ENCODE peak calls at places on chromosomes 11 and 22, in eight cellular contexts. One of them, this sample, is unnamed.

GRCh38 chr22:30920407-30920806 is 48.2 kb downstream of the MORC2 start:
- DNase-seq in transverse colon: peak; percentile 80
- DNase-seq in stomach: peak; percentile 79
- DNase-seq in esophagus muscularis mucosa: peak; percentile 95
- DNase-seq in IMR-90: peak; percentile 59
- DNase-seq in gastrocnemius medialis: peak; percentile 32
- DNase-seq in esophagus squamous epithelium: no peak
- DNase-seq in H1: peak; percentile 43
- DNase-seq in this sample: peak; percentile 87

GRCh38 chr22:40203568-40203967 is 25.8 kb downstream of the TNRC6B start:
- DNase-seq in transverse colon: no peak
- DNase-seq in IMR-90: peak; percentile 38
- DNase-seq in gastrocnemius medialis: no peak
- DNase-seq in stomach: no peak
- DNase-seq in esophagus squamous epithelium: no peak
- DNase-seq in esophagus muscularis mucosa: no peak
- DNase-seq in H1: no peak
- DNase-seq in this sample: no peak

GRCh38 chr11:55106391-55106790 is 155.6 kb upstream of the TRIM48 start:
- DNase-seq in IMR-90: no peak
- DNase-seq in esophagus muscularis mucosa: no peak
- DNase-seq in stomach: no peak
- DNase-seq in esophagus squamous epithelium: no peak
- DNase-seq in H1: no peak
- DNase-seq in gastrocnemius medialis: no peak
- DNase-seq in transverse colon: no peak
- DNase-seq in this sample: no peak

GRCh38 chr22:33770723-33771122 is 149.6 kb downstream of the LARGE1 start:
- DNase-seq in esophagus muscularis mucosa: no peak
- DNase-seq in gastrocnemius medialis: no peak
- DNase-seq in IMR-90: no peak
- DNase-seq in H1: no peak
- DNase-seq in esophagus squamous epithelium: no peak
- DNase-seq in transverse colon: no peak
- DNase-seq in stomach: no peak
- DNase-seq in this sample: no peak

GRCh38 chr11:9906043-9906791 is 242.3 kb downstream of the SWAP70 start:
- DNase-seq in esophagus squamous epithelium: no peak
- DNase-seq in H1: peak; percentile 60
- DNase-seq in IMR-90: peak; percentile 94
- DNase-seq in stomach: no peak
- DNase-seq in transverse colon: no peak
- DNase-seq in esophagus muscularis mucosa: no peak
- DNase-seq in gastrocnemius medialis: no peak
- DNase-seq in this sample: no peak

GRCh38 chr11:7353100-7353499 is 101.4 kb downstream of the SYT9 start:
- DNase-seq in esophagus muscularis mucosa: no peak
- DNase-seq in IMR-90: no peak
- DNase-seq in gastrocnemius medialis: no peak
- DNase-seq in stomach: no peak
- DNase-seq in esophagus squamous epithelium: no peak
- DNase-seq in H1: no peak
- DNase-seq in transverse colon: peak; percentile 11
- DNase-seq in this sample: no peak

GRCh38 chr11:57786436-57786835 is 24.8 kb downstream of the CTNND1 start:
- DNase-seq in stomach: no peak
- DNase-seq in esophagus muscularis mucosa: no peak
- DNase-seq in transverse colon: no peak
- DNase-seq in IMR-90: peak; percentile 38
- DNase-seq in H1: no peak
- DNase-seq in gastrocnemius medialis: no peak
- DNase-seq in esophagus squamous epithelium: no peak
- DNase-seq in this sample: no peak

GRCh38 chr11:19934828-19935259 is 222.2 kb downstream of the NAV2 start:
- DNase-seq in gastrocnemius medialis: no peak
- DNase-seq in transverse colon: no peak
- DNase-seq in esophagus squamous epithelium: no peak
- DNase-seq in esophagus muscularis mucosa: no peak
- DNase-seq in H1: no peak
- DNase-seq in stomach: no peak
- DNase-seq in IMR-90: peak; percentile 89
- DNase-seq in this sample: no peak

GRCh38 chr11:1907955-1908354 is 11.5 kb upstream of the TNNT3 start:
- DNase-seq in IMR-90: no peak
- DNase-seq in H1: no peak
- DNase-seq in esophagus squamous epithelium: no peak
- DNase-seq in esophagus muscularis mucosa: no peak
- DNase-seq in gastrocnemius medialis: no peak
- DNase-seq in stomach: no peak
- DNase-seq in transverse colon: no peak
- DNase-seq in this sample: peak; percentile 24

GRCh38 chr11:7487360-7487759 is 2.1 kb downstream of the OLFML1 start:
- DNase-seq in stomach: no peak
- DNase-seq in H1: no peak
- DNase-seq in esophagus squamous epithelium: no peak
- DNase-seq in transverse colon: no peak
- DNase-seq in esophagus muscularis mucosa: no peak
- DNase-seq in IMR-90: no peak
- DNase-seq in gastrocnemius medialis: no peak
- DNase-seq in this sample: no peak

GRCh38 chr11:18731949-18732821 is 6.2 kb upstream of the IGSF22 start:
- DNase-seq in esophagus muscularis mucosa: no peak
- DNase-seq in gastrocnemius medialis: no peak
- DNase-seq in H1: no peak
- DNase-seq in transverse colon: peak; percentile 59
- DNase-seq in stomach: peak; percentile 63
- DNase-seq in esophagus squamous epithelium: no peak
- DNase-seq in IMR-90: peak; percentile 38
- DNase-seq in this sample: peak; percentile 87

GRCh38 chr11:120894207-120894989 is 129.5 kb upstream of the TBCEL start:
- DNase-seq in H1: no peak
- DNase-seq in esophagus squamous epithelium: no peak
- DNase-seq in esophagus muscularis mucosa: no peak
- DNase-seq in stomach: no peak
- DNase-seq in IMR-90: no peak
- DNase-seq in transverse colon: no peak
- DNase-seq in gastrocnemius medialis: no peak
- DNase-seq in this sample: no peak

GRCh38 chr11:58495906-58496305 is 12.0 kb downstream of the OR5B21 start:
- DNase-seq in transverse colon: no peak
- DNase-seq in esophagus squamous epithelium: no peak
- DNase-seq in IMR-90: no peak
- DNase-seq in H1: no peak
- DNase-seq in esophagus muscularis mucosa: no peak
- DNase-seq in stomach: no peak
- DNase-seq in gastrocnemius medialis: no peak
- DNase-seq in this sample: no peak

GRCh38 chr22:41524283-41524682 is 20.0 kb downstream of the POLR3H start:
- DNase-seq in IMR-90: peak; percentile 78
- DNase-seq in esophagus muscularis mucosa: peak; percentile 95
- DNase-seq in esophagus squamous epithelium: no peak
- DNase-seq in H1: no peak
- DNase-seq in transverse colon: peak; percentile 59
- DNase-seq in stomach: peak; percentile 92
- DNase-seq in gastrocnemius medialis: no peak
- DNase-seq in this sample: peak; percentile 72

GRCh38 chr11:65487467-65488272 is 11.2 kb upstream of the MALAT1 start:
- DNase-seq in IMR-90: peak; percentile 100
- DNase-seq in stomach: peak; percentile 98
- DNase-seq in gastrocnemius medialis: peak; percentile 99
- DNase-seq in transverse colon: peak; percentile 95
- DNase-seq in esophagus squamous epithelium: peak; percentile 72
- DNase-seq in esophagus muscularis mucosa: peak; percentile 100
- DNase-seq in H1: peak; percentile 97
- DNase-seq in this sample: peak; percentile 96

GRCh38 chr11:65489706-65490310 is 9.0 kb upstream of the MALAT1 start:
- DNase-seq in esophagus muscularis mucosa: no peak
- DNase-seq in gastrocnemius medialis: no peak
- DNase-seq in H1: no peak
- DNase-seq in transverse colon: peak; percentile 52
- DNase-seq in stomach: peak; percentile 48
- DNase-seq in esophagus squamous epithelium: no peak
- DNase-seq in IMR-90: no peak
- DNase-seq in this sample: peak; percentile 57

GRCh38 chr11:65491163-65491465 is 7.7 kb upstream of the MALAT1 start:
- DNase-seq in H1: no peak
- DNase-seq in esophagus muscularis mucosa: no peak
- DNase-seq in esophagus squamous epithelium: no peak
- DNase-seq in stomach: no peak
- DNase-seq in transverse colon: no peak
- DNase-seq in gastrocnemius medialis: no peak
- DNase-seq in IMR-90: no peak
- DNase-seq in this sample: no peak

GRCh38 chr11:65488273-65489058 is 10.4 kb upstream of the MALAT1 start:
- DNase-seq in transverse colon: peak; percentile 74
- DNase-seq in H1: no peak
- DNase-seq in esophagus squamous epithelium: no peak
- DNase-seq in IMR-90: peak; percentile 71
- DNase-seq in esophagus muscularis mucosa: no peak
- DNase-seq in stomach: no peak
- DNase-seq in gastrocnemius medialis: no peak
- DNase-seq in this sample: peak; percentile 78

GRCh38 chr11:65489061-65489705 is 9.7 kb upstream of the MALAT1 start:
- DNase-seq in transverse colon: peak; percentile 60
- DNase-seq in esophagus squamous epithelium: no peak
- DNase-seq in H1: no peak
- DNase-seq in IMR-90: peak; percentile 90
- DNase-seq in stomach: no peak
- DNase-seq in esophagus muscularis mucosa: no peak
- DNase-seq in gastrocnemius medialis: no peak
- DNase-seq in this sample: no peak
- TF ChIP-seq POLR2A in transverse colon: no peak
- TF ChIP-seq POLR2A in esophagus squamous epithelium: no peak
- TF ChIP-seq POLR2A in H1: peak; percentile 54
- TF ChIP-seq POLR2A in IMR-90: no peak
- TF ChIP-seq POLR2A in stomach: no peak
- TF ChIP-seq POLR2A in esophagus muscularis mucosa: no peak
- TF ChIP-seq POLR2A in gastrocnemius medialis: no peak
- TF ChIP-seq POLR2A in this sample: no peak

GRCh38 chr11:70716986-70717775 is 318.9 kb downstream of the CTTN start:
- DNase-seq in gastrocnemius medialis: no peak
- DNase-seq in esophagus muscularis mucosa: no peak
- DNase-seq in transverse colon: no peak
- DNase-seq in stomach: no peak
- DNase-seq in H1: no peak
- DNase-seq in esophagus squamous epithelium: no peak
- DNase-seq in IMR-90: no peak
- DNase-seq in this sample: no peak

GRCh38 chr11:70713988-70714665 is 315.8 kb downstream of the CTTN start:
- DNase-seq in gastrocnemius medialis: no peak
- DNase-seq in stomach: no peak
- DNase-seq in transverse colon: no peak
- DNase-seq in esophagus muscularis mucosa: no peak
- DNase-seq in IMR-90: no peak
- DNase-seq in H1: peak; percentile 33
- DNase-seq in esophagus squamous epithelium: no peak
- DNase-seq in this sample: peak; percentile 20

GRCh38 chr11:70713436-70713835 is 315.1 kb downstream of the CTTN start:
- DNase-seq in stomach: no peak
- DNase-seq in transverse colon: no peak
- DNase-seq in esophagus squamous epithelium: no peak
- DNase-seq in esophagus muscularis mucosa: no peak
- DNase-seq in H1: no peak
- DNase-seq in IMR-90: no peak
- DNase-seq in gastrocnemius medialis: no peak
- DNase-seq in this sample: no peak

GRCh38 chr11:70715636-70716035 is 317.3 kb downstream of the CTTN start:
- DNase-seq in IMR-90: no peak
- DNase-seq in gastrocnemius medialis: no peak
- DNase-seq in stomach: no peak
- DNase-seq in transverse colon: no peak
- DNase-seq in esophagus squamous epithelium: no peak
- DNase-seq in H1: no peak
- DNase-seq in esophagus muscularis mucosa: no peak
- DNase-seq in this sample: no peak

DNA sequence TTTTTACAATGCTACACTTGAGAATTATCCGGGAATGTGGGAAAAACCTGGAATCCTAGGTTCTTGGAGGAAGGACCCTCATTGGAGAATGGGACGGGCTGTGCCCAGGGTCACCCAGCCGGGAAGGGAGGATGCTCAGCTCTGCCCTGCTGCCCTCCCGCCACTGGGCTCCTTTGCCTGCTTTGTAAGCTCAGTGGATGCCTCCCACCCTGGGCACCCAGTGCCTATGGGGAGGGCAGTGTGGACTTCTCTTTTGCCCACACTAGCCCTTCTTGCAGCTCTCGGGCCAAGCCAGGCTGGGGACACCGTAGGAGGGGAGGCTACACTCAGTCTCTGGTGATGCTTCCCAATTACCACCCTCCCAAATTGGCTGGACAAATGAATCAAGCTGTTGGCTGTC is 316.8 kb downstream of the CTTN start:
- DNase-seq in IMR-90: no peak
- DNase-seq in H1: no peak
- DNase-seq in esophagus squamous epithelium: no peak
- DNase-seq in stomach: no peak
- DNase-seq in transverse colon: no peak
- DNase-seq in gastrocnemius medialis: no peak
- DNase-seq in esophagus muscularis mucosa: no peak
- DNase-seq in this sample: no peak
- H3K9me3 ChIP-seq in IMR-90: no peaks in the 10 kb centered on the region
- H3K9me3 ChIP-seq in H1: no peaks in the 10 kb centered on the region
- H3K9me3 ChIP-seq in esophagus squamous epithelium: no peaks in the 10 kb centered on the region
- H3K9me3 ChIP-seq in stomach: no peaks in the 10 kb centered on the region
- H3K9me3 ChIP-seq in transverse colon: no peaks in the 10 kb centered on the region
- H3K9me3 ChIP-seq in gastrocnemius medialis: no peaks in the 10 kb centered on the region
- H3K9me3 ChIP-seq in esophagus muscularis mucosa: no peaks in the 10 kb centered on the region
- H3K9me3 ChIP-seq in this sample: no peaks in the 10 kb centered on the region

DNA sequence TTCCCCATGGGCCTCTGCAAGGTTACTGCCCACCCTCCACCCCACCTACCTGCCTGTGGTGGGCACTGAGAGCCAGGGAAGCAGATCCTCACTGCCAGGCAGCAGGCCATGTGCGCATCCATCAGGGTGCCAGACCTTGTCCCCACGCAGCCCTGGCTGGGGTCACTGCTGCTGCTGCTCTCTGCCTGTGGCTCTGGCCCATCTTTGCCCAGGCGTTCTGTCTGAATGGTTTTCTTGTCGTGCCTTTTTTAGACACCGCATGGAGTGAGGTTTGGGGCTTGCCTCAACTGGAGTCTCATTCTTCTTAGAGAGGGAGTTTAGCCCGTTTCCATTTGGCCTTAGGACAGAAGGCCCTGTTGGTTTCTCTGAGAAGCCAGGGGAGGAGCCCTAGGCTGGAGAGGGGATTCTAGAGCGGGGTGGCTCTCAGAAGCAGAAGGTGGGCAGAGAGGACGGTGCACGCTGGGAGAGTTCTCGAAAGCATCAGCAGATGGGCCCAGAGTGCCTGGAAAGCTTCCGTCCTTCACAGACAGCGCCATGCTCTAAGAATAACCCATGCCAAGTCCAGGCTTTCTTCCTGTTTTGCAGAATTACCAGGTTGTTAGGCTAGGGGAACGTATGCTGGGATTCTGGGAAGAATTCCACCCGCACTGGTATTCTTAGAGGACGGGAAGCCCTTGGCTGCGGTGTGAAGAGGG is 8.1 kb downstream of the TANGO2 start:
- DNase-seq in H1: no peak
- DNase-seq in gastrocnemius medialis: no peak
- DNase-seq in IMR-90: no peak
- DNase-seq in esophagus muscularis mucosa: no peak
- DNase-seq in esophagus squamous epithelium: no peak
- DNase-seq in stomach: no peak
- DNase-seq in transverse colon: no peak
- DNase-seq in this sample: no peak
- TF ChIP-seq POLR2A in H1: no peak
- TF ChIP-seq POLR2A in gastrocnemius medialis: no peak
- TF ChIP-seq POLR2A in IMR-90: no peak
- TF ChIP-seq POLR2A in esophagus muscularis mucosa: no peak
- TF ChIP-seq POLR2A in esophagus squamous epithelium: no peak
- TF ChIP-seq POLR2A in stomach: no peak
- TF ChIP-seq POLR2A in transverse colon: no peak
- TF ChIP-seq POLR2A in this sample: no peak

GRCh38 chr11:134038897-134039470 is 29.9 kb upstream of the JAM3 start:
- DNase-seq in esophagus squamous epithelium: no peak
- DNase-seq in esophagus muscularis mucosa: no peak
- DNase-seq in gastrocnemius medialis: no peak
- DNase-seq in H1: no peak
- DNase-seq in transverse colon: no peak
- DNase-seq in stomach: no peak
- DNase-seq in IMR-90: peak; percentile 21
- DNase-seq in this sample: no peak
- H3K9me3 ChIP-seq in esophagus squamous epithelium: no peaks in the 10 kb centered on the region
- H3K9me3 ChIP-seq in esophagus muscularis mucosa: no peaks in the 10 kb centered on the region
- H3K9me3 ChIP-seq in gastrocnemius medialis: no peaks in the 10 kb centered on the region
- H3K9me3 ChIP-seq in H1: no peaks in the 10 kb centered on the region
- H3K9me3 ChIP-seq in transverse colon: no peaks in the 10 kb centered on the region
- H3K9me3 ChIP-seq in stomach: no peaks in the 10 kb centered on the region
- H3K9me3 ChIP-seq in IMR-90: no peaks in the 10 kb centered on the region
- H3K9me3 ChIP-seq in this sample: no peaks in the 10 kb centered on the region

This sample was measured in Peyer's patch.